ENCODE peak calls at places on chromosome 18, in four cellular contexts. J is T-helper 1 cell, W is mesenteric fat pad, K is AG08396. S is an unnamed sample.

GRCh38 chr18:48528861-48529260 is 10.0 kb upstream of the CTIF start:
- DNase-seq in J (no peak), W (no peak), K (no peak), S (no peak)

GRCh38 chr18:46039967-46040746 is 31.9 kb downstream of the PSTPIP2 start:
- DNase-seq in J (no peak), W (no peak), K (no peak), S (no peak)

GRCh38 chr18:54129448-54130134 is 94.9 kb downstream of the MBD2 start:
- DNase-seq in J (no peak), W (no peak), K (no peak), S (no peak)

GRCh38 chr18:55781481-55781957 is 193.5 kb upstream of the TCF4 start:
- DNase-seq in J (no peak), W (no peak), K (peak; percentile 75), S (no peak)

GRCh38 chr18:7577706-7578105 is 10.6 kb downstream of the PTPRM start:
- DNase-seq in J (no peak), W (no peak), K (peak; percentile 75), S (no peak)

GRCh38 chr18:67771271-67771670 is 254.8 kb upstream of the DSEL start:
- DNase-seq in J (no peak), W (no peak), K (no peak), S (no peak)

GRCh38 chr18:3554811-3555427 is 104.9 kb downstream of the TGIF1 start:
- DNase-seq in J (no peak), W (no peak), K (no peak), S (no peak)

GRCh38 chr18:21513292-21513691 is 87.2 kb downstream of the ESCO1 start:
- DNase-seq in J (no peak), W (no peak), K (peak; percentile 34), S (no peak)

GRCh38 chr18:26017929-26018328 is 72.5 kb downstream of the SS18 start:
- DNase-seq in J (no peak), W (no peak), K (no peak), S (no peak)

GRCh38 chr18:2657788-2658458 is 2.4 kb downstream of the SMCHD1 start:
- DNase-seq in J (no peak), W (no peak), K (peak; percentile 59), S (no peak)

GRCh38 chr18:12823892-12824291 is 60.1 kb downstream of the PTPN2 start:
- DNase-seq in J (no peak), W (no peak), K (no peak), S (no peak)

GRCh38 chr18:14949800-14950415 is 201.9 kb downstream of the ANKRD30B start:
- DNase-seq in J (no peak), W (no peak), K (no peak), S (no peak)

GRCh38 chr18:57086163-57086562 is 60.7 kb upstream of the BOD1L2 start:
- DNase-seq in J (no peak), W (no peak), K (no peak), S (no peak)

GRCh38 chr18:77033575-77033974 is 99.0 kb downstream of the MBP start:
- DNase-seq in J (no peak), W (no peak), K (no peak), S (no peak)

GRCh38 chr18:45617284-45617683 is 2.0 kb downstream of the SLC14A2 start:
- DNase-seq in J (no peak), W (no peak), K (peak; percentile 86), S (no peak)

GRCh38 chr18:23282437-23282781 is 147.1 kb downstream of the CABLES1 start:
- DNase-seq in J (no peak), W (no peak), K (no peak), S (no peak)

GRCh38 chr18:59566507-59566906 is 130.7 kb downstream of the CCBE1 start:
- DNase-seq in J (no peak), W (no peak), K (no peak), S (no peak)

GRCh38 chr18:39053569-39053968 is 1488.0 kb upstream of the CELF4 start:
- DNase-seq in J (no peak), W (no peak), K (no peak), S (no peak)

GRCh38 chr18:21179590-21180220 is 62.3 kb upstream of the GREB1L start:
- DNase-seq in J (peak; percentile 23), W (no peak), K (peak; percentile 59), S (no peak)

S was measured in brain pericyte.